ENCODE peak calls at places on chromosome 9, in eight cellular contexts. J is fibroblast of lung, E is heart right ventricle, X is heart left ventricle, T is tibial nerve, Z is kidney, S is tibial artery, O is IMR-90. I is an unnamed sample.
A peak's percentile ranks its signal among the peaks of the same experiment; 100 is the strongest.

GRCh38 chr9:72856985-72857631 is 95.7 kb downstream of the ALDH1A1 start:
- DNase-seq in J (peak; percentile 46), E (peak; percentile 45), X (peak; percentile 23), T (peak; percentile 64), Z (no peak), S (no peak), O (peak; percentile 56), I (no peak)

GRCh38 chr9:124868511-124869465 is 6.9 kb downstream of the ARPC5L start:
- DNase-seq in J (peak; percentile 78), E (peak; percentile 85), X (peak; percentile 91), T (peak; percentile 67), Z (peak; percentile 96), S (peak; percentile 91), O (peak; percentile 71), I (peak; percentile 84)

GRCh38 chr9:108844391-108844790 is 11.4 kb downstream of the ACTL7B start:
- DNase-seq in J (no peak), E (no peak), X (no peak), T (no peak), Z (no peak), S (no peak), O (no peak), I (no peak)

GRCh38 chr9:2234371-2234893 is 219.3 kb downstream of the SMARCA2 start:
- DNase-seq in J (peak; percentile 30), E (peak; percentile 12), X (peak; percentile 29), T (no peak), Z (no peak), S (no peak), O (peak; percentile 21), I (no peak)

GRCh38 chr9:34310205-34310604 is 18.9 kb downstream of the KIF24 start:
- DNase-seq in J (no peak), E (no peak), X (no peak), T (no peak), Z (no peak), S (no peak), O (peak; percentile 41), I (no peak)

GRCh38 chr9:108551030-108551964 is 304.5 kb downstream of the ACTL7B start:
- DNase-seq in J (peak; percentile 95), E (no peak), X (no peak), T (no peak), Z (peak; percentile 78), S (no peak), O (peak; percentile 96), I (no peak)

GRCh38 chr9:116154334-116154975 is 864 bp downstream of the PAPPA start:
- DNase-seq in J (no peak), E (no peak), X (peak; percentile 36), T (no peak), Z (peak; percentile 68), S (no peak), O (no peak), I (no peak)

GRCh38 chr9:95025213-95026170 is 292.0 kb downstream of the FANCC start:
- DNase-seq in J (peak; percentile 94), E (peak; percentile 82), X (peak; percentile 75), T (peak; percentile 36), Z (peak; percentile 94), S (peak; percentile 89), O (peak; percentile 94), I (no peak)

GRCh38 chr9:107740088-107740980 is 250.8 kb upstream of the KLF4 start:
- DNase-seq in J (no peak), E (no peak), X (peak; percentile 74), T (peak; percentile 64), Z (no peak), S (peak; percentile 73), O (no peak), I (no peak)

GRCh38 chr9:37549527-37549926 is 26.7 kb downstream of the FBXO10 start:
- DNase-seq in J (peak; percentile 25), E (no peak), X (no peak), T (no peak), Z (no peak), S (no peak), O (peak; percentile 40), I (no peak)

GRCh38 chr9:114213566-114213965 is 58.2 kb downstream of the COL27A1 start:
- DNase-seq in J (no peak), E (no peak), X (no peak), T (no peak), Z (no peak), S (no peak), O (no peak), I (no peak)

GRCh38 chr9:132898043-132898442 is 19.3 kb downstream of the SPACA9 start:
- DNase-seq in J (no peak), E (no peak), X (no peak), T (no peak), Z (no peak), S (no peak), O (no peak), I (no peak)

GRCh38 chr9:95181226-95181818 is 136.2 kb downstream of the FANCC start:
- DNase-seq in J (no peak), E (no peak), X (no peak), T (no peak), Z (no peak), S (no peak), O (peak; percentile 9), I (no peak)

GRCh38 chr9:124595743-124596142 is 88.5 kb upstream of the NR5A1 start:
- DNase-seq in J (no peak), E (no peak), X (no peak), T (no peak), Z (no peak), S (no peak), O (no peak), I (no peak)

GRCh38 chr9:131889437-131890244 is 149.8 kb upstream of the RAPGEF1 start:
- DNase-seq in J (peak; percentile 20), E (peak; percentile 40), X (peak; percentile 74), T (no peak), Z (no peak), S (peak; percentile 24), O (no peak), I (no peak)

GRCh38 chr9:37209431-37210386 is 89.3 kb downstream of the ZCCHC7 start:
- DNase-seq in J (no peak), E (no peak), X (no peak), T (no peak), Z (no peak), S (no peak), O (no peak), I (no peak)

GRCh38 chr9:89864731-89865130 is 259.9 kb downstream of the GADD45G start:
- DNase-seq in J (no peak), E (no peak), X (no peak), T (no peak), Z (no peak), S (peak; percentile 28), O (no peak), I (no peak)

GRCh38 chr9:29078063-29078660 is 1504.9 kb upstream of the C9orf72 start:
- DNase-seq in J (peak; percentile 63), E (no peak), X (no peak), T (no peak), Z (no peak), S (no peak), O (no peak), I (no peak)

GRCh38 chr9:135418161-135418560 is 61.4 kb upstream of the PPP1R26 start:
- DNase-seq in J (no peak), E (no peak), X (no peak), T (no peak), Z (no peak), S (peak; percentile 48), O (no peak), I (no peak)

GRCh38 chr9:98960409-98960808 is 16.7 kb downstream of the COL15A1 start:
- DNase-seq in J (no peak), E (no peak), X (peak; percentile 43), T (no peak), Z (no peak), S (no peak), O (no peak), I (no peak)

GRCh38 chr9:69582544-69583297 is 89.5 kb downstream of the APBA1 start:
- DNase-seq in J (no peak), E (peak; percentile 29), X (peak; percentile 62), T (no peak), Z (no peak), S (no peak), O (no peak), I (no peak)

GRCh38 chr9:128192601-128193371 is 1.4 kb upstream of the CIZ1 start:
- DNase-seq in J (peak; percentile 84), E (peak; percentile 75), X (peak; percentile 75), T (peak; percentile 71), Z (peak; percentile 96), S (peak; percentile 96), O (peak; percentile 60), I (peak; percentile 58)

GRCh38 chr9:134359493-134360179 is 33.4 kb downstream of the RXRA start:
- DNase-seq in J (no peak), E (no peak), X (no peak), T (no peak), Z (no peak), S (no peak), O (no peak), I (no peak)

GRCh38 chr9:123710299-123710698 is 219.6 kb downstream of the DENND1A start:
- DNase-seq in J (peak; percentile 95), E (no peak), X (no peak), T (no peak), Z (no peak), S (no peak), O (peak; percentile 95), I (no peak)

GRCh38 chr9:79829566-79830347 is 258.0 kb downstream of the TLE4 start:
- DNase-seq in J (no peak), E (no peak), X (no peak), T (no peak), Z (no peak), S (no peak), O (no peak), I (no peak)

DNA sequence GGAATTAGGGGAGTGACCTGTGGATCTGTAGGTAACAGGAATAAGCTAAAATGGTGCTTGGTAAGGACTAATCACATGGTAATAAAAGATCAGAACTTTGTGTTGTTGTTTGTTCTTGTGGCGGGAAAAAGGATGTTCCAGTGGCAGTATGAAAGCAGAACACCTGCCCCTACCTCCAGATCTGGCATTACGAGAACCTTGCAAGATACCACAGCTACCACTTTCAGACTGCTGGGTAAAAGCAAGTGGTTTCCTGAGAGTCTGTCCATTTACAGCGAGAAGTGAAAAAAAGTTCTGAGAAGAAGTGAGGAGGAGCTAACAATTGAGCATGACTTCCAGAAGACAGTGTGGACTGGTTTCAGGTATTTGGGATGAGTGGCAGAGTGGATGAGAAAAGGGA is 252.5 kb downstream of the TLE4 start:
- DNase-seq in J (no peak), E (no peak), X (no peak), T (no peak), Z (no peak), S (no peak), O (no peak), I (no peak)
- H3K9me3 ChIP-seq in J (no peaks in the 10 kb centered on the region), E (no peaks in the 10 kb centered on the region), X (no peaks in the 10 kb centered on the region), T (no peaks in the 10 kb centered on the region), Z (no peaks in the 10 kb centered on the region), S (no peaks in the 10 kb centered on the region), O (no peaks in the 10 kb centered on the region), I (no peaks in the 10 kb centered on the region)

GRCh38 chr9:20597862-20598261 is 24.4 kb downstream of the MLLT3 start:
- DNase-seq in J (no peak), E (no peak), X (no peak), T (no peak), Z (no peak), S (no peak), O (peak; percentile 6), I (no peak)
- H3K27ac ChIP-seq in J (no peak overlapping the region), E (no peak overlapping the region), X (no peak overlapping the region), T (no peak overlapping the region), Z (no peak overlapping the region), S (no peak overlapping the region), O (no peak overlapping the region), I (no peak overlapping the region)

GRCh38 chr9:96844040-96844439 is 10.3 kb downstream of the ZNF782 start:
- DNase-seq in J (no peak), E (no peak), X (no peak), T (no peak), Z (no peak), S (no peak), O (no peak), I (no peak)
- H3K9me3 ChIP-seq in J (no peaks in the 10 kb centered on the region), E (peaks cover 15% of the 10 kb centered on the region), X (peaks cover 25% of the 10 kb centered on the region), T (no peaks in the 10 kb centered on the region), Z (no peaks in the 10 kb centered on the region), S (no peaks in the 10 kb centered on the region), O (peaks cover 2% of the 10 kb centered on the region), I (no peaks in the 10 kb centered on the region)

GRCh38 chr9:112848316-112849151 is 42.1 kb downstream of the SLC46A2 start:
- DNase-seq in J (peak; percentile 37), E (no peak), X (no peak), T (no peak), Z (no peak), S (no peak), O (no peak), I (no peak)
- H3K27ac ChIP-seq in J (no peak overlapping the region), E (no peak overlapping the region), X (no peak overlapping the region), T (no peak overlapping the region), Z (no peak overlapping the region), S (no peak overlapping the region), O (no peak overlapping the region), I (no peak overlapping the region)

I was measured in CD4-positive, alpha-beta T cell.